ENCODE peak calls at places on chromosomes 12 and 14, in six cellular contexts. E, V, R, K, X and T are unnamed samples.

GRCh38 chr12:14185441-14186192 is 179.9 kb upstream of the ATF7IP start:
- DNase-seq in E (no peak), V (peak), R (no peak), K (no peak), X (peak), T (no peak)

GRCh38 chr14:88551094-88551870 is 3.5 kb downstream of the PTPN21 start:
- DNase-seq in E (peak), V (peak), R (peak), K (peak), X (peak), T (peak)

GRCh38 chr14:103889313-103890051 is 38.8 kb upstream of the TDRD9 start:
- DNase-seq in E (no peak), V (peak), R (no peak), K (no peak), X (no peak), T (peak)

GRCh38 chr12:103354403-103354802 is 141.4 kb downstream of the C12orf42 start:
- DNase-seq in E (no peak), V (no peak), R (no peak), K (no peak), X (no peak), T (no peak)

GRCh38 chr12:80041691-80042090 is 57.6 kb upstream of the OTOGL start:
- DNase-seq in E (no peak), V (peak), R (no peak), K (no peak), X (no peak), T (no peak)

GRCh38 chr12:15584366-15585041 is 204.7 kb downstream of the EPS8 start:
- DNase-seq in E (no peak), V (peak), R (no peak), K (no peak), X (peak), T (no peak)

GRCh38 chr12:47791351-47791746 is 18.3 kb downstream of the SLC48A1 start:
- DNase-seq in E (no peak), V (no peak), R (no peak), K (no peak), X (no peak), T (no peak)

GRCh38 chr14:55129428-55130193 is 559 bp downstream of the LGALS3 start:
- DNase-seq in E (no peak), V (peak), R (peak), K (peak), X (peak), T (peak)

GRCh38 chr14:94030571-94030970 is 4.4 kb downstream of the OTUB2 start:
- DNase-seq in E (no peak), V (no peak), R (no peak), K (no peak), X (no peak), T (no peak)

GRCh38 chr14:105375635-105376057 is 22.7 kb upstream of the TEX22 start:
- DNase-seq in E (no peak), V (peak), R (no peak), K (no peak), X (no peak), T (no peak)

GRCh38 chr14:98189521-98189920 is 1082.5 kb downstream of the BCL11B start:
- DNase-seq in E (no peak), V (no peak), R (no peak), K (no peak), X (no peak), T (no peak)

GRCh38 chr12:82473111-82473754 is 114.9 kb downstream of the METTL25 start:
- DNase-seq in E (no peak), V (no peak), R (no peak), K (no peak), X (no peak), T (no peak)

GRCh38 chr12:98352218-98352811 is 163.1 kb upstream of the TMPO start:
- DNase-seq in E (no peak), V (peak), R (no peak), K (no peak), X (no peak), T (no peak)

GRCh38 chr12:32471601-32472001 is 72.2 kb downstream of the FGD4 start:
- DNase-seq in E (no peak), V (no peak), R (no peak), K (no peak), X (no peak), T (no peak)

GRCh38 chr12:87283111-87283510 is 746.1 kb downstream of the C12orf50 start:
- DNase-seq in E (no peak), V (no peak), R (no peak), K (no peak), X (no peak), T (no peak)

GRCh38 chr12:114746297-114747074 is 62.5 kb upstream of the TBX3 start:
- DNase-seq in E (no peak), V (no peak), R (no peak), K (no peak), X (no peak), T (no peak)

GRCh38 chr12:111413442-111414086 is 7.8 kb downstream of the SH2B3 start:
- DNase-seq in E (no peak), V (peak), R (no peak), K (no peak), X (no peak), T (no peak)

GRCh38 chr12:130155416-130156073 is 6.7 kb upstream of the FZD10 start:
- DNase-seq in E (no peak), V (no peak), R (no peak), K (no peak), X (no peak), T (no peak)

GRCh38 chr12:54649825-54650224 is 1.7 kb upstream of the DCD start:
- DNase-seq in E (no peak), V (no peak), R (no peak), K (no peak), X (no peak), T (no peak)

GRCh38 chr12:54653025-54653424 is 4.9 kb upstream of the DCD start:
- DNase-seq in E (no peak), V (no peak), R (no peak), K (no peak), X (no peak), T (no peak)

GRCh38 chr12:54648265-54648664 is at the start of gene DCD:
- DNase-seq in E (no peak), V (no peak), R (no peak), K (no peak), X (no peak), T (no peak)

GRCh38 chr12:54650409-54650808 is 2.2 kb upstream of the DCD start:
- DNase-seq in E (no peak), V (peak), R (no peak), K (no peak), X (no peak), T (no peak)

GRCh38 chr12:54650884-54651283 is 2.7 kb upstream of the DCD start:
- DNase-seq in E (no peak), V (no peak), R (no peak), K (no peak), X (no peak), T (no peak)
- H3K27ac ChIP-seq in E (no peak), V (no peak), R (no peak), K (peak), X (no peak), T (no peak)

GRCh38 chr14:100362311-100362927 is 39.3 kb downstream of the SLC25A47 start:
- DNase-seq in E (no peak), V (no peak), R (no peak), K (no peak), X (no peak), T (no peak)
- H3K27ac ChIP-seq in E (no peak), V (peak), R (peak), K (no peak), X (no peak), T (no peak)

GRCh38 chr12:101759396-101760047 is 20.3 kb upstream of the SYCP3 start:
- DNase-seq in E (no peak), V (peak), R (no peak), K (no peak), X (peak), T (no peak)
- H3K27ac ChIP-seq in E (no peak), V (no peak), R (no peak), K (no peak), X (no peak), T (no peak)

DNA sequence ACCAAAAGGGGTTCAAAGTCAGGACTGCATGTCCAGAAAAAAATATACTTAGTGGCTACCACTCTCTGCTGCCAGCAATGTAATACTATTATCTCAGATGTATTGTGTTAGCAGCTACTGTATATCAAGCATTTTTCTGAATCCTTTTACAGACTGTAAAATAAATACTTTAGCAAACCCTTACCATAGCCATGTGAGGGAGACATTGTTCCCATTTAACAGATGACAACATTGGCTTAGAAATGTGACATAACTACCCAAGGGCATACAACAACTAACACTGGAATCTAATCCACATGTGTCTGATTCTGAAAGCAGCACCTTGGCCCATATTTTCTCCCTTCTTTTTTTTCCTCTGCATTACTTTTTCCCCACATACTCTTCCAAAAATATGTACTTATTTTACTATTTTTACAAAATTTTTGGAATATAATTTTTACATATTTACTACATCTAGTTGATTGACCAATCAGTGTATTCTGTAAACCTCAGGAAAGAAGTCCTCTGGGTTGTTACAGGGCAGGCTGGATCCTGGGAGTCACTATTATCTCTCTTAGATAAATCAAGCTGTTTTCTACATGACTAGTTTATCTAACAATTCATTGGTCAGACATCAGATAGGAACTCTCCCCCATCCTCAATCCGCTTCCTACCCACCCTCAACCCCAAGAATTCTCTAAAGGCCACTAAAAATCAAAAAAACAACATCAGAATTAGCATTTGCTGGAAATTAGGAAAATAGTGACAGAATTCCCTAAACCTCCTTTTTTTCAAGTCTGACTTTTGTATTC is 154.1 kb downstream of the BTG1 start:
- DNase-seq in E (no peak), V (no peak), R (no peak), K (no peak), X (no peak), T (no peak)
- H3K27ac ChIP-seq in E (peak), V (no peak), R (no peak), K (no peak), X (no peak), T (no peak)

DNA sequence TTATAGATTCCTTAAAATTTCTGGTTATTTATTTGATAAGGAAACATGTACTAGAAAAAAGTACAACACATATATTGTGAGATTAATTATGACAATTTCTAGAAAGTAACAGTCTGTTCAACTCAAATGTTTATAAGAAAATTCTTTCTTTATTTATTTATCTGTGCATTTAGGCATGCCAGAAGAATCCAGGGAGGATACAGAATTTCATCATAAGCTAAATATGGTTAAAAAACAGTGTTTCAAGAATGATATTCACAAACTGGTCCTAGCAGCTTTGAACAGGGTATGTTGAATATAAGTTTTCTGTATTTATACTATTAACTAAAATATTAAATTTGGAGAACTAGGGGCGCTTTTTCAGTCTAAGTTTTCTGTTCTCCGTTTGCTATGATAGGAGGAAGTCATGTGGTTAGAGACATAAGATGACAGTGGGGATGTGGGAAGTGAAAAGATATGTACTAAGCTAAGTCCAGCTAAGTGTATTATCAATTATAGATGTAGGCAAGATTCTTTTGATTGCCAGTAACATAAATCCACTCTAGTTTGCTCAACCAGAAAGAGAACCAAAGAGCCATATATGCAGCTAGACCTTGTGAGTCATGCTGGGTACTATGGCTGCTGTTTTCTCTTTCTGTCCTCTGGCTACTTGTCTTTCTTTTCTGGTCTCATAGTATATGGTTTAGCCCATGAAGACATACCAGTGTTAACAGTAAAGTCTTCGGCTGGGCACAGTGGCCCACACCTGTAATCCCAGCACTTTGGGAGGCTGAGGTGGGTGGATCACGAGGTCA is 39.0 kb downstream of the LRRK2 start:
- DNase-seq in E (no peak), V (no peak), R (no peak), K (no peak), X (no peak), T (no peak)
- H3K27ac ChIP-seq in E (no peak), V (peak), R (no peak), K (no peak), X (no peak), T (no peak)

DNA sequence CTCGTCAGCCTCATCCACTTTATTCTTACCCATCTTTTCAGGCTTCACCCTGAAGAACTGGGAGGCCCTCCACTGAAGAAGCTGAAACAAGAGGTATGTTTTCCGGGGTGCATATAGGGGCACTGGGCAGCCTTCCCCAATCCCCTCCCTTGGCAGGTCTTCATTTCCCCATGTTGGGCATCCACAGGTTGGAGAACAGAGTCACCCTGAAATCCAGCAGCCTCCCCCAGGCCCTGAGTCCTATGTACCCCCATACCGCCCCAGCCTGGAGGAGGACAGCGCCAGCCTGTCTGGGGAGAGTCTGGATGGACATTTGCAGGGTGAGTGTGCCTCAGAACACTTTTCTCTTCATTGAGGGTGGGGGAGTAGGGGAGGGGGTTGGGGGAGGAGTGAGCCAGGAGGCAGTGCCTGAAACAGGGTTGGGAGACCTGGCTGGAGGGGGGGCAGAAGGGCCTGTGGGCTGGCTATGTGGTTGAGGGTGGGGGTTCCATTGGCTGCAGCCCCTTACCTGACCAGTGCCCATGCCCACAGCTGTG is 4.0 kb downstream of the NAB2 start:
- DNase-seq in E (no peak), V (no peak), R (no peak), K (no peak), X (no peak), T (no peak)
- H3K27ac ChIP-seq in E (peak), V (peak), R (no peak), K (peak), X (no peak), T (peak)

DNA sequence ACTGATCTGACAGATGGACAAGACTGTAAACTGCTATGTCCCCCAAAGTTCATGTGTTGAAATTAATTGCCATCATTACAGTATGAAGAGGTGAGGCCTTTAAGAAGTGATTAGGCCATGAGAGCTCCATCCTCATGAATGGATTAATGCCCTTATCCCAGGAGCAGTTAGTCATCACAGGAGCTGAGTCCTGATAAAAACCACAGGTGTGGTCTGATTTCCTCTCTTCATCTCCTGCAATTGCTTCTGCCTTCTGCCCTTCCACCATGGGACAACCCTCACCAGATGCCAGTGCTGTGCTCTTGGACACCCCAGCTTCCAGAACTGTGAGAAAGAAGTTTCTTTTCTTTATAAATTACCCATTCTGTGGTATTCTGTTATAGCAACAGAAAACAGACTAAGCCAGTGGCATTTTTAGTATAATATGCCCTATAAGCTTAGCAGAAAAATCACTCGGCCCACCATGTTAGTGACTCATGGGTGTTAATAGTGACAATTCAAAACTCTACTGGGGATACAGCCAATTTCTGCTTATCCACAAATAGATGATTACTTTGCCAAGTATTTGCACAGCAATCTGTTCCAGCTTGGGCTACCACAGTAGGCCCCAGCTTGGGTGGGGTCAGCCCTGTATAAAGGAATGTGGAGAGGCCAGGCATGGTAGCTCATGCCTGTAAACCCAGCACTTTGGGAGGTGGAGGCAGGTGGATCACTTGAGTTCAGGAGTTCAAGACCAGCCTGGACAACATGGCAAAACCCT is 129.0 kb upstream of the BCL2L14 start:
- DNase-seq in E (no peak), V (peak), R (no peak), K (no peak), X (no peak), T (no peak)
- H3K27ac ChIP-seq in E (no peak), V (no peak), R (no peak), K (no peak), X (no peak), T (no peak)